ENCODE peak calls at places on chromosomes 11 and 22, in nine cellular contexts. R is AG04450, Z is MCF 10A, K is myocyte, D is cerebellum, S is mammary epithelial cell, M is heart right ventricle, Q is suprapubic skin, W is neuronal stem cell. T is an unnamed sample.

GRCh38 chr11:65380460-65381126 is 1.9 kb downstream of the SLC25A45 start:
- DNase-seq in M (no peak), S (no peak), K (no peak), Q (no peak), W (no peak), Z (no peak), D (no peak), R (no peak), T (no peak)

GRCh38 chr11:1660025-1660867 is 30.7 kb downstream of the KRTAP5-5 start:
- DNase-seq in M (no peak), S (no peak), K (no peak), W (no peak), R (no peak), D (no peak), Z (no peak), Q (no peak), T (no peak)

GRCh38 chr11:91141655-91142054 is 918.8 kb upstream of the CHORDC1 start:
- DNase-seq in S (no peak), Q (no peak), W (no peak), R (no peak), D (no peak), K (no peak), Z (no peak), M (no peak), T (no peak)

GRCh38 chr11:123063396-123064267 is 1.7 kb upstream of the HSPA8 start:
- DNase-seq in D (no peak), W (no peak), M (peak; percentile 50), R (no peak), Z (peak; percentile 72), K (peak; percentile 69), Q (peak; percentile 70), S (peak; percentile 60), T (peak; percentile 62)

GRCh38 chr22:39598017-39598965 is 27.7 kb downstream of the CACNA1I start:
- DNase-seq in S (peak; percentile 43), Q (no peak), D (no peak), W (peak; percentile 45), K (no peak), R (no peak), M (no peak), Z (peak; percentile 38), T (no peak)

GRCh38 chr22:38153821-38154562 is 27.6 kb downstream of the PLA2G6 start:
- DNase-seq in S (no peak), K (peak; percentile 50), M (no peak), Z (no peak), Q (peak; percentile 48), R (no peak), D (no peak), W (no peak), T (peak; percentile 52)

GRCh38 chr11:117426297-117426685 is 98.6 kb downstream of the CEP164 start:
- DNase-seq in M (peak; percentile 51), W (peak; percentile 83), K (peak; percentile 57), S (peak; percentile 24), Z (peak; percentile 63), Q (peak; percentile 77), D (peak; percentile 86), R (no peak), T (peak; percentile 15)

GRCh38 chr22:19635644-19636043 is 78.7 kb upstream of the SEPTIN5 start:
- DNase-seq in W (no peak), R (no peak), S (no peak), Z (no peak), D (no peak), M (no peak), Q (no peak), K (no peak), T (no peak)

GRCh38 chr22:17541476-17541875 is 21.8 kb upstream of the SLC25A18 start:
- DNase-seq in R (no peak), S (no peak), Z (no peak), M (no peak), W (no peak), K (no peak), D (no peak), Q (no peak), T (no peak)

GRCh38 chr11:62266558-62266957 is 3.4 kb upstream of the SCGB2A2 start:
- DNase-seq in Q (no peak), K (no peak), D (no peak), S (no peak), W (no peak), Z (peak; percentile 31), R (no peak), M (no peak), T (no peak)

GRCh38 chr11:134238956-134239355 is 14.2 kb downstream of the THYN1 start:
- DNase-seq in Z (no peak), R (no peak), M (no peak), D (no peak), W (no peak), S (no peak), K (no peak), Q (no peak), T (no peak)

GRCh38 chr11:107427569-107428180 is 29.9 kb downstream of the CWF19L2 start:
- DNase-seq in K (no peak), Q (no peak), Z (no peak), S (no peak), M (no peak), R (no peak), D (no peak), W (no peak), T (no peak)

GRCh38 chr22:40805239-40805638 is 13.9 kb downstream of the SLC25A17 start:
- DNase-seq in W (no peak), D (no peak), Q (no peak), K (no peak), S (no peak), R (no peak), M (no peak), Z (no peak), T (no peak)

GRCh38 chr11:107998761-107999160 is 9.9 kb upstream of the CUL5 start:
- DNase-seq in S (peak; percentile 29), Z (no peak), Q (no peak), K (no peak), R (no peak), W (no peak), D (no peak), M (no peak), T (no peak)

GRCh38 chr22:36226189-36226588 is 13.1 kb downstream of the APOL2 start:
- DNase-seq in Z (no peak), R (no peak), D (no peak), S (no peak), Q (no peak), M (no peak), W (no peak), K (peak; percentile 65), T (no peak)

GRCh38 chr11:88484873-88485621 is 147.5 kb upstream of the CTSC start:
- DNase-seq in K (peak; percentile 24), D (no peak), Q (no peak), W (no peak), M (no peak), R (no peak), Z (peak; percentile 63), S (peak; percentile 85), T (peak; percentile 9)

GRCh38 chr22:46737105-46737975 is 712 bp downstream of the CERK start:
- DNase-seq in K (peak; percentile 43), S (no peak), D (peak; percentile 36), Z (no peak), W (no peak), M (no peak), Q (no peak), R (no peak), T (no peak)

T was measured in NCI-H446 treated with DMSO at 0.1 percent for 48 hours.